ENCODE peak calls at places on chromosomes 6 and 20, in seven cellular contexts. Z is SK-N-MC, E is Right ventricle myocardium superior, N is renal cortical epithelial cell, B is skeletal muscle cell, J is brain microvascular endothelial cell, S is EH. I is an unnamed sample.
A peak's percentile ranks its signal among the peaks of the same experiment; 100 is the strongest.

GRCh38 chr6:167650730-167651129 is 176.0 kb upstream of the AFDN start:
- DNase-seq in Z (no peak), E (no peak), N (no peak), B (no peak), J (no peak), S (no peak), I (no peak)

GRCh38 chr6:158031445-158032353 is 50.0 kb downstream of the SYNJ2 start:
- DNase-seq in Z (no peak), E (peak; percentile 80), N (peak; percentile 88), B (peak; percentile 84), J (peak; percentile 91), S (peak; percentile 95), I (peak; percentile 66)

GRCh38 chr6:138653435-138653834 is 120.1 kb upstream of the CCDC28A start:
- DNase-seq in Z (no peak), E (no peak), N (no peak), B (no peak), J (no peak), S (no peak), I (no peak)

GRCh38 chr6:159086033-159086618 is 41.3 kb upstream of the TAGAP start:
- DNase-seq in Z (no peak), E (no peak), N (no peak), B (no peak), J (no peak), S (no peak), I (no peak)

GRCh38 chr6:39923394-39923793 is 10.9 kb downstream of the MOCS1 start:
- DNase-seq in Z (no peak), E (peak; percentile 85), N (peak; percentile 85), B (no peak), J (no peak), S (no peak), I (no peak)

GRCh38 chr6:74577619-74578018 is 628.2 kb downstream of the COL12A1 start:
- DNase-seq in Z (no peak), E (no peak), N (no peak), B (no peak), J (no peak), S (no peak), I (no peak)

GRCh38 chr20:3801846-3802245 is 5.7 kb downstream of the CDC25B start:
- DNase-seq in Z (no peak), E (no peak), N (no peak), B (no peak), J (no peak), S (no peak), I (no peak)

GRCh38 chr6:105616521-105616920 is 213.6 kb upstream of the PREP start:
- DNase-seq in Z (no peak), E (no peak), N (no peak), B (peak; percentile 76), J (no peak), S (peak; percentile 45), I (no peak)

GRCh38 chr6:83708546-83708969 is 343 bp downstream of the SNAP91 start:
- DNase-seq in Z (no peak), E (no peak), N (no peak), B (no peak), J (no peak), S (no peak), I (no peak)

I was measured in GM04503.